ENCODE peak calls at places on chromosome 21, in seven cellular contexts. X is tibial nerve, T is H1, M is stomach, K is esophagus muscularis mucosa, L is HepG2, H is sigmoid colon. R is an unnamed sample.

GRCh38 chr21:15441060-15441493 is 288.7 kb upstream of the USP25 start:
- DNase-seq in M (no peak), H (no peak), X (no peak), L (peak; percentile 99), T (no peak), K (no peak), R (no peak)

GRCh38 chr21:27674037-27674436 is 707.1 kb upstream of the ADAMTS5 start:
- DNase-seq in X (no peak), L (no peak), T (no peak), K (no peak), M (no peak), H (no peak), R (no peak)

GRCh38 chr21:23307065-23307464 is 2300.2 kb downstream of the MRPL39 start:
- DNase-seq in M (no peak), K (no peak), T (no peak), X (no peak), H (no peak), L (no peak), R (no peak)

GRCh38 chr21:44199448-44199847 is 41.3 kb downstream of the ICOSLG start:
- DNase-seq in M (peak; percentile 28), X (no peak), K (no peak), L (no peak), H (no peak), T (peak; percentile 53), R (no peak)

GRCh38 chr21:44894687-44895302 is 21.3 kb upstream of the PTTG1IP start:
- DNase-seq in L (no peak), T (no peak), H (no peak), M (no peak), K (no peak), X (no peak), R (no peak)

GRCh38 chr21:46264046-46264689 is 21.2 kb downstream of the MCM3AP start:
- DNase-seq in L (no peak), K (no peak), M (no peak), H (no peak), X (no peak), T (no peak), R (no peak)

GRCh38 chr21:14435423-14435822 is 52.5 kb upstream of the HSPA13 start:
- DNase-seq in T (no peak), L (no peak), H (no peak), X (no peak), M (no peak), K (no peak), R (no peak)

GRCh38 chr21:44892536-44893277 is 19.2 kb upstream of the PTTG1IP start:
- DNase-seq in K (no peak), M (peak; percentile 78), T (peak; percentile 93), L (no peak), H (no peak), X (peak; percentile 74), R (no peak)

GRCh38 chr21:29613021-29613420 is 314.3 kb downstream of the BACH1 start:
- DNase-seq in M (no peak), H (no peak), K (no peak), X (no peak), L (no peak), T (no peak), R (no peak)

GRCh38 chr21:26099610-26100219 is 70.9 kb downstream of the APP start:
- DNase-seq in L (no peak), K (no peak), H (no peak), M (no peak), T (no peak), X (no peak), R (no peak)

GRCh38 chr21:27582246-27582945 is 615.5 kb upstream of the ADAMTS5 start:
- DNase-seq in K (no peak), X (no peak), H (no peak), T (no peak), M (no peak), L (no peak), R (no peak)

GRCh38 chr21:44598031-44598430 is 2.4 kb upstream of the KRTAP10-7 start:
- DNase-seq in X (no peak), L (no peak), M (no peak), K (no peak), T (peak; percentile 47), H (no peak), R (no peak)

GRCh38 chr21:45963225-45963555 is 18.4 kb upstream of the COL6A1 start:
- DNase-seq in X (no peak), L (no peak), K (no peak), H (peak; percentile 46), T (no peak), M (no peak), R (no peak)

GRCh38 chr21:27831821-27832569 is 865.1 kb upstream of the ADAMTS5 start:
- DNase-seq in X (no peak), T (no peak), H (no peak), L (no peak), M (no peak), K (no peak), R (no peak)

GRCh38 chr21:24197956-24198355 is 1409.3 kb downstream of the MRPL39 start:
- DNase-seq in L (no peak), M (no peak), H (no peak), T (no peak), K (no peak), X (no peak), R (no peak)

GRCh38 chr21:28900481-28900880 is 92.2 kb downstream of the LTN1 start:
- DNase-seq in T (no peak), L (no peak), H (no peak), X (no peak), K (no peak), M (no peak), R (no peak)

GRCh38 chr21:21751286-21751685 is 753.1 kb downstream of the NCAM2 start:
- DNase-seq in X (no peak), T (no peak), K (no peak), H (no peak), M (no peak), L (no peak), R (no peak)

GRCh38 chr21:44939532-44940115 is at the start of gene SLX9:
- DNase-seq in L (peak; percentile 62), X (no peak), H (peak; percentile 86), M (peak; percentile 83), K (no peak), T (peak; percentile 89), R (peak; percentile 86)

GRCh38 chr21:45020629-45021427 is 53.6 kb upstream of the ADARB1 start:
- DNase-seq in X (no peak), H (peak; percentile 66), M (no peak), K (no peak), T (no peak), L (no peak), R (peak; percentile 29)

GRCh38 chr21:18275740-18276139 is 31.1 kb downstream of the CHODL start:
- DNase-seq in X (no peak), T (no peak), H (no peak), K (no peak), L (no peak), M (no peak), R (no peak)

GRCh38 chr21:37564924-37565529 is 198.5 kb downstream of the DYRK1A start:
- DNase-seq in L (peak; percentile 34), T (peak; percentile 56), M (no peak), H (no peak), X (no peak), K (peak; percentile 60), R (no peak)

GRCh38 chr21:36015096-36015495 is 45.2 kb downstream of the SETD4 start:
- DNase-seq in L (no peak), X (no peak), M (no peak), K (no peak), T (no peak), H (no peak), R (no peak)
- TF ChIP-seq EP300 in L (no peak), X (no peak), M (no peak), K (no peak), T (no peak), H (no peak), R (no peak)

GRCh38 chr21:30719401-30719800 is 824 bp upstream of the KRTAP21-3 start:
- DNase-seq in X (no peak), T (no peak), H (no peak), L (no peak), M (no peak), K (no peak), R (no peak)

GRCh38 chr21:30717105-30717504 is 1.5 kb downstream of the KRTAP21-3 start:
- DNase-seq in X (no peak), M (no peak), L (no peak), T (no peak), H (no peak), K (no peak), R (no peak)

GRCh38 chr21:30714436-30714835 is 4.1 kb downstream of the KRTAP21-3 start:
- DNase-seq in M (no peak), X (no peak), K (no peak), T (no peak), H (no peak), L (no peak), R (no peak)

GRCh38 chr21:30714946-30715345 is 3.6 kb downstream of the KRTAP21-3 start:
- DNase-seq in H (no peak), M (no peak), L (no peak), K (no peak), T (no peak), X (no peak), R (no peak)

GRCh38 chr21:30718239-30718909 is at the start of gene KRTAP21-3:
- DNase-seq in X (no peak), H (no peak), M (no peak), L (no peak), T (no peak), K (no peak), R (no peak)
- H3K27ac ChIP-seq in X (no peak within 1 kb of the TSS), H (no peak within 1 kb of the TSS), M (no peak within 1 kb of the TSS), L (no peak within 1 kb of the TSS), T (no peak within 1 kb of the TSS), K (no peak within 1 kb of the TSS), R (no peak within 1 kb of the TSS)

GRCh38 chr21:33670076-33670475 is 27.8 kb downstream of the ITSN1 start:
- DNase-seq in T (no peak), H (no peak), X (no peak), L (no peak), K (no peak), M (no peak), R (no peak)
- TF ChIP-seq CTCF in T (no peak), H (no peak), X (no peak), L (no peak), K (no peak), M (no peak), R (no peak)

DNA sequence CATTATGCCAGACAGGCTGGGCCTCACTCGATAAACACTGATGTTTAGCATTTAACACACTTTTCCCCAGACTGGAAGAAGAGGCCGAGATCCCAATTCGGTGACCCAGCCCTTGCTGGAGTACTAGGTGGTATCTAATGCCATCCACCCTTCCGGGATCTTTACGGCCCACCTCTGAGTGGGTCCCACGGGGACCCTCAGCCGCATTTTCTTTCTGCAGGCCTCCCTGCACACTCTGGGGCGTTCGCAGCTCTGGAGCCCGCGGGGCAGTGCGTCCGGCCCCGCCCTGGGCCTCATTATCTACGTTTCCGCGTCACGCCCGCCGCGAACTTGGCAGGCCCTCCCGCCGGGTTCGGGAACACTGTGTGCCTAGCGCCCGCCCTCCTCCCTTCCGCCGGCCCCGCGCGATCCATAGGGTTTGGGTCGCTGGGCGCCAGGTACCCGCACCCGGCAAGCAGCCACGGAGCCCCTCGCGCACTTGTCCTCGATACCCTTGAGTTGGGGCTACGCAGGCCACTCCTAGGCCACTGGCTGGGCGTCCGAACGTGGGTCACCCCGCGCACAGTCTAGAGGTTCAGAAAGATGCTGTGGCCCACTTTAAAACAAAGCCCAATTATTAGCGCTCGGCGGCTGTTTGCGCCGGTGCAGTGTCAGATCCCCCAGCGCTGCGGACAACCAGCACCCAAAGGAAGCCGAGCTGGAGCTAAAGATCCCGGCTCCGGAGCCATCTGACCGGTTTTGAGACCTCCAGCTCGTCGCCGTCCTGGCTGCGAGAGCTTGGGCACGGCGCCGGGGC is 942 bp upstream of the EVA1C start:
- DNase-seq in K (peak; percentile 96), L (no peak), T (peak; percentile 73), H (peak; percentile 97), X (peak; percentile 90), M (peak; percentile 97), R (peak; percentile 98)
- TF ChIP-seq EP300 in K (peak; percentile 98), L (no peak), T (no peak), H (peak; percentile 92), X (peak; percentile 99), M (peak; percentile 97), R (peak; percentile 89)